ENCODE peak calls at places on chromosome 14, in four cellular contexts. D, U, L and Q are unnamed samples.

GRCh38 chr14:41498959-41499358 is 107.7 kb upstream of the LRFN5 start:
- DNase-seq in U (no peak), D (no peak), L (no peak), Q (peak; percentile 35)

GRCh38 chr14:25381498-25381897 is 331.6 kb upstream of the STXBP6 start:
- DNase-seq in U (peak; percentile 4), L (no peak), D (no peak), Q (no peak)

GRCh38 chr14:89613260-89614008 is 196.4 kb upstream of the FOXN3 start:
- DNase-seq in L (no peak), U (no peak), D (no peak), Q (no peak)

GRCh38 chr14:99035712-99036593 is 236.0 kb downstream of the BCL11B start:
- DNase-seq in L (peak; percentile 47), D (peak; percentile 51), U (peak; percentile 45), Q (peak; percentile 73)

GRCh38 chr14:36805116-36805515 is 143.5 kb downstream of the PAX9 start:
- DNase-seq in D (peak; percentile 21), L (no peak), U (no peak), Q (no peak)

GRCh38 chr14:75088566-75089373 is 19.3 kb downstream of the ZC2HC1C start:
- DNase-seq in L (no peak), D (peak; percentile 33), U (peak; percentile 66), Q (no peak)

GRCh38 chr14:61662437-61663311 is 32.6 kb upstream of the HIF1A start:
- DNase-seq in D (no peak), U (peak; percentile 19), L (no peak), Q (no peak)

GRCh38 chr14:74634964-74635363 is 22.9 kb upstream of the LTBP2 start:
- DNase-seq in D (no peak), U (no peak), L (no peak), Q (no peak)

GRCh38 chr14:50362791-50363733 is 33.6 kb downstream of the CDKL1 start:
- DNase-seq in U (no peak), D (no peak), L (no peak), Q (no peak)

GRCh38 chr14:23567186-23568020 is at the start of gene AP1G2:
- DNase-seq in U (peak; percentile 92), L (no peak), D (peak; percentile 65), Q (peak; percentile 48)

GRCh38 chr14:56490379-56490778 is 89.2 kb upstream of the TMEM260 start:
- DNase-seq in L (no peak), U (peak; percentile 14), D (no peak), Q (no peak)

GRCh38 chr14:60094306-60094897 is 2.7 kb downstream of the PCNX4 start:
- DNase-seq in U (no peak), L (peak; percentile 19), D (no peak), Q (no peak)

GRCh38 chr14:37230551-37231194 is 32.9 kb downstream of the MIPOL1 start:
- DNase-seq in D (peak; percentile 39), L (no peak), U (peak; percentile 11), Q (peak; percentile 35)

GRCh38 chr14:63076476-63076875 is 31.2 kb upstream of the KCNH5 start:
- DNase-seq in U (no peak), L (no peak), D (no peak), Q (no peak)

GRCh38 chr14:75469606-75470237 is 41.9 kb downstream of the JDP2 start:
- DNase-seq in D (no peak), U (no peak), L (no peak), Q (no peak)

GRCh38 chr14:76644875-76645518 is 116.3 kb upstream of the VASH1 start:
- DNase-seq in L (peak; percentile 17), D (peak; percentile 49), U (peak; percentile 74), Q (no peak)

GRCh38 chr14:89212386-89213235 is 204.4 kb downstream of the FOXN3 start:
- DNase-seq in L (no peak), U (peak; percentile 73), D (no peak), Q (no peak)

GRCh38 chr14:94469261-94469660 is 6.7 kb downstream of the SERPINA9 start:
- DNase-seq in U (no peak), L (no peak), D (no peak), Q (no peak)

GRCh38 chr14:91420686-91421085 is 3.1 kb upstream of the CCDC88C start:
- DNase-seq in L (no peak), D (no peak), U (no peak), Q (no peak)

GRCh38 chr14:66046035-66046434 is 440.1 kb upstream of the CCDC196 start:
- DNase-seq in D (no peak), L (no peak), U (no peak), Q (no peak)
- H2AFZ ChIP-seq in D (peak overlapping the region; percentile 76), L (peak overlapping the region; percentile 74), U (no peak overlapping the region), Q (no peak overlapping the region)

DNA sequence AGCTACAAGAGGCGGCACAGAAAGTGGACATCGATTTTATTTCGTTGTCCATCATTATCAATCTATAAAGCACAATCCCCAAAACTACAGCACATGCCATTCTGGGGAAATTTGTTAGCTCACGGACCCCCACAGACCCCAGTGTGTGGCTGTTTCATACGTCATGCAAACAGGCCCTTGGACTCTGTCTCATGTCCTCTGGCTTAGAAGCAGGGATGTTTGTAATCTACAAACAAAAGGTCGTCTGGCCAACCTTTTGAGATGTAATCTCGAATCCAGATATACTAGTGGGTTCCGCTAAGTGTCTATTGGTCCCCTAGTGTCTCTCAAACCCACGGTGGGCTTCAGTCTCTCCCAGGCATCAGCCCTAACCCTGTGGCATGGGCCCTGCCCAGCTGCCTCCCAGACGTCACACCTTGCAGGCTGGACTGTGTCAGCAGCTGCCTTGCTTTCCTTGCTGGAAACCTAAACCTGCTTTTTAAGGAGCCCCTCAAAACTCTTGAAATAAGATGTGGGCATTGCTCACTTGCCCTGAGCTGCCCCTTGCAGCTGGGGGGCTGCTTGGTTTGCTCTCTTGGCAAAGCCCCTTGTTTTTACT is 220.8 kb downstream of the ZFP36L1 start:
- DNase-seq in D (no peak), U (no peak), L (no peak), Q (no peak)
- H3K4me1 ChIP-seq in D (peaks cover 38% of the 10 kb centered on the region), U (no peaks in the 10 kb centered on the region), L (no peaks in the 10 kb centered on the region), Q (peaks cover 13% of the 10 kb centered on the region)

GRCh38 chr14:106276326-106277267 is 750.2 kb downstream of the TMEM121 start:
- DNase-seq in D (no peak), L (no peak), U (no peak), Q (no peak)
- H3K4me3 ChIP-seq in D (no peak overlapping the region), L (no peak overlapping the region), U (no peak overlapping the region), Q (no peak overlapping the region)

GRCh38 chr14:104530651-104531050 is 48.9 kb upstream of the C14orf180 start:
- DNase-seq in U (no peak), D (no peak), L (no peak), Q (no peak)
- H2AFZ ChIP-seq in U (no peak overlapping the region), D (no peak overlapping the region), L (no peak overlapping the region), Q (no peak overlapping the region)